ENCODE peak calls at places on chromosomes 13 and 19, in four cellular contexts. O is K562, C is HCT116, G is HepG2. S is an unnamed sample.
A peak's percentile ranks its signal among the peaks of the same experiment; 100 is the strongest.

GRCh38 chr13:71979616-71980015 is 112.6 kb upstream of the DACH1 start:
- DNase-seq in O (no peak), C (peak; percentile 6), G (peak; percentile 4), S (no peak)

GRCh38 chr19:1491114-1491848 is at the start of gene REEP6:
- DNase-seq in O (peak; percentile 49), C (no peak), G (no peak), S (no peak)

GRCh38 chr19:41479757-41480191 is 36.8 kb downstream of the ERICH4 start:
- DNase-seq in O (peak; percentile 30), C (no peak), G (no peak), S (no peak)

GRCh38 chr13:20716951-20717350 is 13.5 kb downstream of the IL17D start:
- DNase-seq in O (no peak), C (no peak), G (no peak), S (no peak)

GRCh38 chr13:109810761-109811510 is 24.6 kb upstream of the IRS2 start:
- DNase-seq in O (no peak), C (no peak), G (no peak), S (no peak)

GRCh38 chr19:18596752-18597157 is 8.2 kb downstream of the REX1BD start:
- DNase-seq in O (peak; percentile 92), C (peak; percentile 10), G (peak; percentile 41), S (no peak)

GRCh38 chr13:46553521-46553885 is 533 bp downstream of the LRCH1 start:
- DNase-seq in O (peak; percentile 36), C (no peak), G (no peak), S (no peak)

GRCh38 chr19:703651-704446 is 4.9 kb upstream of the PALM start:
- DNase-seq in O (peak; percentile 95), C (peak; percentile 72), G (peak; percentile 90), S (no peak)

GRCh38 chr19:18029617-18030338 is 21.8 kb downstream of the ARRDC2 start:
- DNase-seq in O (no peak), C (peak; percentile 59), G (peak; percentile 79), S (no peak)

GRCh38 chr19:45508931-45509691 is 1.8 kb downstream of the VASP start:
- DNase-seq in O (peak; percentile 64), C (no peak), G (peak; percentile 63), S (no peak)

GRCh38 chr13:101773062-101773461 is 320.6 kb downstream of the ITGBL1 start:
- DNase-seq in O (no peak), C (no peak), G (no peak), S (no peak)

GRCh38 chr13:24612726-24613125 is 67.5 kb upstream of the ATP12A start:
- DNase-seq in O (no peak), C (no peak), G (no peak), S (no peak)

GRCh38 chr13:67829641-67830040 is 599.5 kb upstream of the PCDH9 start:
- DNase-seq in O (no peak), C (no peak), G (no peak), S (no peak)

GRCh38 chr13:21109168-21109567 is 47.8 kb upstream of the LATS2 start:
- DNase-seq in O (no peak), C (no peak), G (no peak), S (no peak)

GRCh38 chr19:55484571-55485438 is at the start of gene NAT14:
- DNase-seq in O (peak; percentile 91), C (no peak), G (peak; percentile 39), S (no peak)
- TF ChIP-seq SIN3A in O (peak; percentile 6), C (no peak), G (no peak), S (peak; percentile 3)

GRCh38 chr19:4297901-4298771 is 4.1 kb downstream of the TMIGD2 start:
- DNase-seq in O (no peak), C (no peak), G (peak; percentile 35), S (no peak)

GRCh38 chr19:4294389-4294788 is 7.8 kb downstream of the TMIGD2 start:
- DNase-seq in O (no peak), C (no peak), G (no peak), S (no peak)

GRCh38 chr19:4292515-4292914 is 9.7 kb downstream of the TMIGD2 start:
- DNase-seq in O (no peak), C (no peak), G (no peak), S (no peak)

GRCh38 chr19:4298772-4299550 is 3.2 kb downstream of the TMIGD2 start:
- DNase-seq in O (no peak), C (no peak), G (no peak), S (no peak)

DNA sequence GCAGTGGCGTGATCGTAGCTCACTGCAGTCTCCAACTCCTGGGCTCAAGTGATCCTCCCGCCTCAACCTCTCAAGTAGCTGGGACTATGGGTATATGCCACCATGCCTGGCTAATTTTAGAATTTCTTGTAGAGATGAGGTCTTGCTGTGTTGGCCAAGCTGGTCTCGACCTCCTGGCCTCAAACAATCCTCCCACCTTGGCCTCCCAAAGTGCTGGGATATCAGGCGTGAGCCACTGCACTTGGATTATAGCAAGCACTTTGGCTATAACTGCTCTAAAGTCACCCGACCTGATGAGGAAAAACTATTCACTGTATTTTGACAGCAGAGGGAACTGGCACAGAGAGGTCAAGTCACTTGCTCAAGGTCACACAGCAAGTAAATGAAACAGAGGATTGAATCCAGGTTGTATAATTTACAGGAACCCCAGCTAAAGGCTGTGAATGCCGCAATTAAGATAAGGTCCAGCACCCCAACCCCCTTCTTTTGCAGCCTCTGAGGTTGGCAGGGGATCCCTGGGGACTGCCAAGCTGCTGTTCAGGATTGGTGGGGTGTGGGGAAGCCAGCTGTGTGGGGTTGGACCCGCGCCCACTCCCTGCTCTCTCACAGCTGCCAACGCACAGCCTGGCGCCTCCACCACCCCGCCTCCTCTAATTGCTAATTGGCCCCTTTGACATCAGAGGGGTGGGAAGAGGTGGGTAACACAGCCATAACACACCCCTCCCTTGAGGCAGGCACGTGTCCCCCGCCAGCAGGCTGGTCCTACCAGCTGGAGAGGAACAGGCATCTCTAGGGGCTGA is 6.0 kb downstream of the TMIGD2 start:
- DNase-seq in O (no peak), C (no peak), G (no peak), S (no peak)
- TF ChIP-seq TCF7L2 in O (no peak), C (no peak), G (no peak), S (no peak)

GRCh38 chr13:76885203-76886004 is 801 bp downstream of the KCTD12 start:
- DNase-seq in O (peak; percentile 13), C (no peak), G (no peak), S (no peak)
- TF ChIP-seq SIN3A in O (no peak), C (no peak), G (no peak), S (no peak)

DNA sequence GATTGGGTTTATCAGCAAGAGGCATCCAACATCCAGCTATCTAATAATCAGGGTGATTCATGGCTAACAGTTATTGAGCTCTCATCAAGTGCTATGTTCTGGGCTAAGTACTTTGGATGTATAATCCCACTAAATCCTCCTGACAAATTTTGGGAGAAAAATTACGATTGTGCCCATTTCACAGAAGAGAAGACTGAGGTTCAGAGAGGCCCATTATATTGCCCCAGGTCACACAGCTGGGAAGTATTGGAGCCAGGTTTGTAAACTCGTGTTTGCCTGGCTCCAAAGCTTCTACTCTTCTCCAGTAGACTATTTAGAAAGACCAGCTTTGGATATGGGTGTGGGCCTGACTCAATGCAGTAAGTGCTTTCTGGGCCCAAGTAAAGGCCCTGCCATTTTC is 20.9 kb upstream of the CALM3 start:
- DNase-seq in O (no peak), C (no peak), G (no peak), S (no peak)
- TF ChIP-seq TCF7L2 in O (no peak), C (no peak), G (no peak), S (no peak)

DNA sequence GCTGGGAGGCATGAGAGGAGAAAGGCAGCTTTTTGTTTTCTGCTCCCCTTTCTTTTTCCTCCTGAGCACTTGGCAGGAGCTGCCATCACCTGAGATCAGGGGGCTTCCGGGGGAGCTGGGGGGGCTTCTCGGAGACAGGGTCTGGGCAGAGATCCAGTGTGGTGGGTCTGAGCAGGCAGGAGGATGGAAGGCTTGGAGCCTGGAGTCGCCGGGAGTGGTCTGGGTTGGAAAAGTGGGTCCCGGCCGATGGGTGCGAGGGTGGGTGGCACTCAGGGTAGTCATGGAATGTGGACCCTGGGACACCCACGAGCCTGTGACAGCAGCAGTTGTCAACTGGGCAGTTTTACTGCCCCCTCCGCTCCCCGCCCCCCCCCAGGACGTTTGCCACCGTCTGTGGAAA is 2.2 kb upstream of the ADM5 start:
- DNase-seq in O (no peak), C (no peak), G (no peak), S (no peak)
- TF ChIP-seq SIN3A in O (no peak), C (no peak), G (no peak), S (no peak)